ENCODE peak calls at places on chromosomes 1 and 21, in seven cellular contexts. M is OCI-LY7, F is heart left ventricle, W is right lobe of liver, Y is cardiac muscle cell, X is tibial artery, Z is BE2C. O is an unnamed sample. For H3K4me1, the result is how much of the 10 kb centered on the place peaks cover.

GRCh38 chr1:22547186-22547817 is 16.0 kb upstream of the EPHA8 start:
- DNase-seq in F (no peak), Y (no peak), X (no peak), M (no peak), W (no peak), Z (no peak), O (no peak)

GRCh38 chr1:237146247-237146646 is 104.3 kb downstream of the RYR2 start:
- DNase-seq in F (no peak), Y (peak), M (no peak), W (no peak), X (no peak), Z (no peak), O (no peak)

GRCh38 chr1:108556501-108556900 is 3.4 kb upstream of the EEIG2 start:
- DNase-seq in M (no peak), Z (no peak), F (no peak), Y (no peak), W (no peak), X (no peak), O (no peak)

GRCh38 chr21:44405948-44406872 is 49.1 kb upstream of the LRRC3 start:
- DNase-seq in Y (no peak), X (no peak), M (no peak), F (no peak), Z (no peak), W (peak), O (no peak)

GRCh38 chr1:221772107-221772506 is 30.2 kb upstream of the DUSP10 start:
- DNase-seq in Z (no peak), F (no peak), W (no peak), Y (no peak), X (no peak), M (no peak), O (no peak)

GRCh38 chr21:21165063-21165645 is 166.9 kb downstream of the NCAM2 start:
- DNase-seq in F (peak), X (no peak), M (no peak), Y (no peak), Z (peak), W (no peak), O (no peak)

GRCh38 chr1:36966242-36966641 is 68.1 kb downstream of the GRIK3 start:
- DNase-seq in M (no peak), Y (peak), F (no peak), Z (no peak), W (no peak), X (no peak), O (no peak)

GRCh38 chr1:167105150-167105840 is 11.4 kb downstream of the STYXL2 start:
- DNase-seq in F (no peak), Z (no peak), W (no peak), X (no peak), Y (no peak), M (peak), O (no peak)

GRCh38 chr1:218377143-218377660 is 32.1 kb downstream of the TGFB2 start:
- DNase-seq in Z (no peak), F (no peak), X (no peak), W (no peak), M (no peak), Y (no peak), O (peak)

GRCh38 chr1:226424228-226425003 is 16.5 kb upstream of the PARP1 start:
- DNase-seq in Z (no peak), Y (peak), F (no peak), W (no peak), M (peak), X (no peak), O (no peak)

GRCh38 chr21:31732538-31732864 is 583 bp upstream of the SCAF4 start:
- DNase-seq in Z (no peak), M (no peak), X (no peak), W (no peak), F (no peak), Y (no peak), O (no peak)

GRCh38 chr1:112818990-112819689 is 104.0 kb upstream of the PPM1J start:
- DNase-seq in M (no peak), F (no peak), Z (no peak), W (no peak), Y (no peak), X (no peak), O (no peak)

GRCh38 chr21:35854281-35854680 is 206.0 kb downstream of the SETD4 start:
- DNase-seq in F (no peak), Z (no peak), X (no peak), M (no peak), Y (no peak), W (no peak), O (no peak)

GRCh38 chr1:156130578-156130942 is 16.0 kb downstream of the LMNA start:
- DNase-seq in F (no peak), Z (no peak), W (no peak), X (no peak), M (no peak), Y (no peak), O (no peak)

GRCh38 chr1:48697066-48697707 is 79.5 kb downstream of the BEND5 start:
- DNase-seq in Y (peak), Z (peak), W (peak), F (no peak), M (peak), X (peak), O (no peak)

GRCh38 chr1:190837888-190838287 is 360.2 kb upstream of the BRINP3 start:
- DNase-seq in Y (peak), F (no peak), M (no peak), X (no peak), Z (no peak), W (no peak), O (no peak)

GRCh38 chr1:6209661-6210605 is 4.0 kb downstream of the RNF207 start:
- DNase-seq in Z (peak), W (no peak), F (no peak), M (peak), Y (no peak), X (no peak), O (no peak)
- H3K4me3 ChIP-seq in Z (peak), W (no peak), F (peak), M (peak), Y (peak), X (no peak), O (no peak)

DNA sequence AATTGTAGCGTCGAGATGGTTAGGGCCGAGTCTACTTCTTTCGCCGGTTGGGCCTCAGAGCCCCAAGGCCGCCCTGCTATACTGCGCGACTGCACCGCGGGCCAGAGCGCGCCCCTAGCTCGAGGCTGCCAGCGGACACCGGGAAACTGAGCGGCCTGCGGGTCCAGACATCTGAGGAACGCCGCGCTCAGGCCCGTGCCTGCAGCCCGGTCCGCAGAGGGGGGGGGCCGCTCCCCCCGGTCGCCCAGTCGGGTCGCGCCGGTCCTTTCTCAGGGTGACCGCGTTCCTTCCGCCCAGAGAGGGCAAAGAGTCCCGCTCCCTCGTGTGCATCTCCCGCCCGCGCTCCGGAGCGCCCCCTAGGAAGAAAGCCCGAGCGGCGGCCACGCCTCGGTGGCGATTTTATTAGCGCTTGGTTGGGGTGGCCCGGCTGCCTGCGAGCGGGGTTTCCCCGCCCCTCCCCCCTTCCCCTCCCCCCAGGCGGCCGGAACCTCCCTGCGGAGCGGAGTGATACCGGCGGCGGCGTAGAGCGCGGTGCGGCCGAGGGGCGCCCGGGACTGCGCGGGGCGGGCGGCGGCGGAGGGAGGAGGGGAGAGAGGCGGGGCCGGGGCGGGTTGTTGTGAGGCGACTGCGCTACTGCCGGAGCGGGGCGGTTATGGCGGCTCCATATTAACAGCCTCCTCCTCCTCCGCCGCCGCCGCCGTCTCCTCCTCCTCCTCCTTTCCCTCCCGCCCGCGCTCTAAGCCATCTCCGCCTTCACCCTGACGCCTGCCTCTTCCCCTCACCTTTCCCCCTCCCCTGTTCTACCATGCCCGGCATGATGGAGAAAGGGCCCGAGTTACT is at the start of gene RCOR3:
- DNase-seq in W (peak), X (peak), F (peak), Y (peak), Z (peak), M (peak), O (peak)
- TF ChIP-seq CTCF in W (peak), X (peak), F (peak), Y (peak), Z (peak), M (peak), O (peak)

GRCh38 chr1:8690253-8690525 is 127.3 kb downstream of the RERE start:
- DNase-seq in X (no peak), Z (no peak), Y (no peak), M (no peak), F (no peak), W (no peak), O (no peak)

GRCh38 chr1:8689431-8690252 is 127.8 kb downstream of the RERE start:
- DNase-seq in M (peak), W (no peak), X (no peak), Z (no peak), Y (no peak), F (no peak), O (no peak)

GRCh38 chr1:8684590-8684989 is 132.8 kb downstream of the RERE start:
- DNase-seq in Y (no peak), W (no peak), M (no peak), F (no peak), X (no peak), Z (no peak), O (no peak)

GRCh38 chr1:8687053-8687452 is 130.4 kb downstream of the RERE start:
- DNase-seq in M (no peak), W (no peak), X (no peak), F (no peak), Y (no peak), Z (no peak), O (no peak)

GRCh38 chr1:8687539-8687938 is 129.9 kb downstream of the RERE start:
- DNase-seq in W (no peak), Y (no peak), X (no peak), Z (no peak), M (no peak), F (no peak), O (no peak)
- H3K4me1 ChIP-seq in W (under half), Y (under half), X (under half), Z (under half), M (under half), F (under half), O (under half)

DNA sequence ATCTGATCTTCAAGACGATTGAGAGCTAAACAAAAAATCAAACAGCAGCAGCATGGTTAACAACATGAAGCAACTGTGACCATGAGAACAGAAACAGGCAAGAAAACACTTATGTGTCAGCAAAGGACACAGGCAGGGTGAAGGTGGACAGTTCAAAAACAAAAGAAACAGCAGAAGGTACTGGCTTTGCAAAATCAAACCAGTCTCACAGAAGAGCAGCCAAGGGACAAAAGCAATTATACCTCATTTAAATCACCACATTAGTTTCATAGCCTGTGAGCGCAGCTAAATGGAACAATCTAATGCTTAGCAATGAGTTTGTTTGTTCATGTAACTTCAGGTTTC is 59.1 kb downstream of the CAPN2 start:
- DNase-seq in W (no peak), Z (no peak), F (no peak), X (no peak), Y (no peak), M (no peak), O (no peak)
- H3K4me3 ChIP-seq in W (no peak), Z (no peak), F (no peak), X (no peak), Y (no peak), M (no peak), O (no peak)

GRCh38 chr1:42282867-42283583 is 52.0 kb downstream of the FOXJ3 start:
- DNase-seq in F (no peak), Y (no peak), X (no peak), W (no peak), M (no peak), Z (no peak), O (no peak)

GRCh38 chr1:42279055-42279454 is 56.0 kb downstream of the FOXJ3 start:
- DNase-seq in X (no peak), Z (no peak), F (no peak), Y (peak), W (no peak), M (no peak), O (no peak)

GRCh38 chr1:42280841-42281240 is 54.2 kb downstream of the FOXJ3 start:
- DNase-seq in M (no peak), Z (no peak), X (no peak), F (no peak), W (no peak), Y (no peak), O (no peak)

DNA sequence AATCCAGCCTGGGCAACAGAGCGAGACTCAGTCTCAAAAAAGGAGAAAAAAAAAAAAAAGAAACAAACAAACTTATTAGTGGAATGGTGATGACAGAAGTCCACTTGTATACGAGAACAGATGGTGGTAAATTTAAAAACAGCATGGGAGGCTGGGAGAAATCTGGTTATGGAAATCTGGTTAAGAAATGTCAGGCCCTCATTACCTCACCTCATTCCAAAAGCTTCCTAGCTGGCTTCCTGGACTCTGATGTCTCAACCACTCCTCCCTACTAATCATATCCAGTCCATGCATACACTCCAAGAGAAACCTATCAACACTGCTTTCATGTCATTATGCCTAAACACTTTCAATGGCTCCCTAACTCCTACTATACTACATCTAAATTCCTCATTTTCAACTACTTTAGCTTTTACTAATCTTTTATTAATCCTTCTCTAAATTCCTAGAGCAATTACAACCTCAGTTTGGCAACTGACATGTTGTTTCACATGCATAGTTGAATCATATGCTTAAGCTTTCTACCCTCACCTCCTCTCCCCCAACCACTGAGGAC is 52.9 kb downstream of the FOXJ3 start:
- DNase-seq in Z (no peak), X (no peak), W (no peak), Y (no peak), F (no peak), M (no peak), O (no peak)
- TF ChIP-seq CTCF in Z (no peak), X (no peak), W (no peak), Y (no peak), F (no peak), M (no peak), O (no peak)

GRCh38 chr1:41863683-41864082 is 55.0 kb downstream of the HIVEP3 start:
- DNase-seq in W (no peak), Y (no peak), X (no peak), M (no peak), Z (no peak), F (no peak), O (no peak)

GRCh38 chr1:41860771-41861170 is 58.0 kb downstream of the HIVEP3 start:
- DNase-seq in M (no peak), F (no peak), W (no peak), Y (no peak), X (no peak), Z (no peak), O (no peak)

GRCh38 chr1:41861509-41862410 is 57.0 kb downstream of the HIVEP3 start:
- DNase-seq in X (no peak), Z (no peak), Y (no peak), F (no peak), M (no peak), W (no peak), O (no peak)

GRCh38 chr1:41864471-41865040 is 54.2 kb downstream of the HIVEP3 start:
- DNase-seq in X (no peak), Y (no peak), Z (no peak), M (no peak), F (no peak), W (no peak), O (no peak)

DNA sequence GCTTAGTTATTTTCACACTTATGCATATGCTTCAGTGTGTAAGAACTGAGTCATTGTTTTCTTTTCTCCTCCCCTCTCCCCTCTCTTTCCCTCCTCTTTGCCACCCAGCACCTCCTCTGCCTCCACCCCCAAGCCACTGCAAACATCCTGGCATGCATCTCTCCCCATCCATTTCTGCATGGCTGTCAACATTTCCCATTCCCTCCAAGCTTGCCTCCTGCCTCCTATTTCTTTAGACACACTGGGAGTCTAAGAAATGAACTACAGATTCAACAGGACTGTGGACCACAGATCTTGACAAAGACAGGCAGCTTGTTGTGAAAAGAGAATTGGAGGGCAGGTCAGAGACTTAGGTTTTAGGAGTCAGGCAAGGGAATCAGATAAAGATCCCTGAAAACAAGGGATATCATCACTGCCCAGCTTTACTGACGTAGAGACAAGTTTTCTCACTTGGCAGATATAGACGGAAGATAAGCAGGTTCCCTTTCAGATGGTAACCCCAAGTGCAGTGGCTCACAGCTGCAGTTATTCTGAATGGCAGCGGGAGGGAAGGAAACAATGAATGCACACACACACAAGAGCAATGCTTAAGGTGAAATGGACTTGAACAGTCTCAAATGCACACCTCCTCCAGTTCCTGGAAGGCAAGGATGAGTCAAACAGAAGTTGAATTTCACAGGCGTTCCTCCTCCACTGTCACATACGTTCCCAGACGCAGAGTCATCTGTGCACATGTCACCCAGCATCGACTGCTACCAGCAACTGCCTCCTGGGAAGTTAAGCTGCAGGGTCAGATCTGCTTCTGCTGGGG is 56.1 kb downstream of the HIVEP3 start:
- DNase-seq in Z (no peak), M (no peak), Y (no peak), X (no peak), W (no peak), F (no peak), O (no peak)
- H3K4me1 ChIP-seq in Z (under half), M (under half), Y (under half), X (under half), W (under half), F (under half), O (under half)

GRCh38 chr1:209430821-209431259 is 152.7 kb upstream of the CAMK1G start:
- DNase-seq in F (no peak), X (no peak), Z (no peak), Y (no peak), M (no peak), W (no peak), O (no peak)
- H3K4me3 ChIP-seq in F (no peak), X (no peak), Z (no peak), Y (no peak), M (no peak), W (no peak), O (peak)

GRCh38 chr1:178119623-178120022 is 25.7 kb downstream of the RASAL2 start:
- DNase-seq in Z (no peak), X (no peak), W (no peak), Y (no peak), M (no peak), F (no peak), O (no peak)
- TF ChIP-seq CTCF in Z (no peak), X (no peak), W (no peak), Y (no peak), M (no peak), F (no peak), O (no peak)

DNA sequence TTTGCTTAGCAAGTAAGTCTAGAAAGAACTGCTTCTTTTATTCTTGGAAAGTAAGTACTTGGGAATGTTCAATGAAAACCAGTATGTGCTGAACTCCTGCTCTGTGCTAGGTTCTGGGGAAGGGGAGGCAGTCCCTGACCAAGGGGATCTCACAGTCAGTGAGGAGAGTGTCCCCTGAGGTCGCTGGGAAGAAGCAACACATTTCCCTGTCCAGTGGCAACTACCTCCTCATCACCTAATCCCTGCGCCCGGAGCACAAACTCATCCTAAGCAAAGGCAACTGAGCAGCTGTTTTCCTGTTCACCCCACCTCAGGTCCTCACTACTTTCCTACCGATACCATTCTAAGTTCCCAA is 61.7 kb upstream of the ANGPTL1 start:
- DNase-seq in M (no peak), F (no peak), Z (no peak), Y (no peak), W (no peak), X (no peak), O (no peak)
- H3K4me1 ChIP-seq in M (under half), F (under half), Z (under half), Y (under half), W (under half), X (under half), O (under half)